ENCODE peak calls at places on chromosomes 1 and 21, in seven cellular contexts. G, U, C, D, R, T and A are unnamed samples.

GRCh38 chr1:206952182-206952581 is 5.9 kb upstream of the PIGR start:
- DNase-seq in G (no peak), U (no peak), C (no peak), D (no peak), R (no peak), T (peak), A (no peak)

GRCh38 chr1:243428084-243428483 is 172.2 kb downstream of the SDCCAG8 start:
- DNase-seq in G (no peak), U (no peak), C (no peak), D (no peak), R (no peak), T (no peak), A (no peak)

GRCh38 chr1:4837752-4838151 is 183.3 kb downstream of the AJAP1 start:
- DNase-seq in G (no peak), U (no peak), C (no peak), D (no peak), R (no peak), T (no peak), A (no peak)

GRCh38 chr1:115274467-115274866 is 63.6 kb downstream of the NGF start:
- DNase-seq in G (no peak), U (no peak), C (no peak), D (no peak), R (no peak), T (no peak), A (no peak)

GRCh38 chr1:184914149-184914548 is 60.2 kb downstream of the NIBAN1 start:
- DNase-seq in G (no peak), U (no peak), C (no peak), D (no peak), R (no peak), T (no peak), A (no peak)

GRCh38 chr1:61055110-61055614 is 27.2 kb upstream of the NFIA start:
- DNase-seq in G (no peak), U (no peak), C (peak), D (no peak), R (no peak), T (no peak), A (no peak)

GRCh38 chr21:29025328-29025713 is 853 bp downstream of the USP16 start:
- DNase-seq in G (no peak), U (no peak), C (peak), D (no peak), R (no peak), T (no peak), A (no peak)

GRCh38 chr1:3219005-3219724 is 150.2 kb downstream of the PRDM16 start:
- DNase-seq in G (no peak), U (peak), C (peak), D (peak), R (no peak), T (peak), A (no peak)

GRCh38 chr1:26083246-26083645 is 15.8 kb upstream of the TRIM63 start:
- DNase-seq in G (no peak), U (no peak), C (peak), D (no peak), R (no peak), T (no peak), A (no peak)

GRCh38 chr1:119467219-119467618 is 39.8 kb upstream of the HSD3B1 start:
- DNase-seq in G (no peak), U (no peak), C (no peak), D (no peak), R (no peak), T (no peak), A (no peak)

GRCh38 chr1:198072177-198072576 is 84.6 kb upstream of the NEK7 start:
- DNase-seq in G (no peak), U (no peak), C (no peak), D (no peak), R (no peak), T (no peak), A (no peak)
- TF ChIP-seq CTCF in G (no peak), U (no peak), C (peak), D (no peak), R (peak), T (peak), A (no peak)

DNA sequence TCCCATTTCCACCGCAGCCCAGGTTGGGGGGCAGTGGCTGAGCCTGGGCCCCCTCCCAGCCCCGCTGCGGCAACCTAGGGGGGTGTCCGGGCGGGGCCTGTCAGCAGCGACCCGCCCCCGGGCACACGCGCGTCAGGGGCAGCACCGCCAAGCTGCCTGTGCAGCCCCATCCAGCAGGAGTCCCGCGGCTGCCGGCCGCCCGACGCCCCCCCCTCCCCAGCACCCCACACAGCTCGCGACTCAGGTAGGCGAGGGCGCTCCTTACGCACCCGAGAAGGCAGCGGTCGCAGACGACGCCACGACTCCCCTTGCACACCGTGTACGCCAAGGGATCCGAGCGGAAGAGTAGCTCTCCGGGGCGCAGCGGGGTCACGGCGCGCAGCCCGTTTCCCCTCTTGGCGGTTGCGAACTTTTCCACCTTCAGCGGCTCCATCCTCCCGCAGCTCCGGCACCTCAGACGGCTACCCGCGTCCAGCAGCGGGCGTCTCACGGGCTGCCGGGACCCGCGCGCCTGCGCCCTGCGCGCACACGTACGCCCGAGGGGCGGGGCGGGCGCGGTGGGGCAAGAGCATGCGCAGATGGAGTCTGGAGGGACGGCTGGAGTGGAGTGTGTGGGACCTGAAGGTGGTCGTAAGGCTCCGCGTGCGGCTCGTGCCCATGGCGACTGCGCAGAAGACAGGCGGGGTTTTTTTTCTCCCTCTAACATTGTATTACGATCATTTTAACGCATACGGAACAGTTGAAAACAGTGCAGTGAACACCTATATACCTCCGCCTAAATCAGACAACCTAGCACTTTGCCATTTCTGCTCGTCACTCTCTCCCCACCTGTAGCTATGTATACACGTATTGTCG is at the start of gene SMYD3:
- DNase-seq in G (peak), U (peak), C (peak), D (no peak), R (peak), T (peak), A (peak)
- TF ChIP-seq CTCF in G (no peak), U (peak), C (no peak), D (no peak), R (peak), T (peak), A (no peak)

GRCh38 chr1:186682721-186683120 is 2.5 kb upstream of the PTGS2 start:
- DNase-seq in G (no peak), U (no peak), C (peak), D (no peak), R (no peak), T (no peak), A (no peak)
- TF ChIP-seq CTCF in G (no peak), U (no peak), C (peak), D (no peak), R (no peak), T (peak), A (no peak)

GRCh38 chr1:44293761-44294315 is 61.2 kb downstream of the ERI3 start:
- DNase-seq in G (no peak), U (no peak), C (no peak), D (no peak), R (no peak), T (no peak), A (no peak)
- TF ChIP-seq CTCF in G (no peak), U (no peak), C (no peak), D (no peak), R (no peak), T (no peak), A (no peak)

DNA sequence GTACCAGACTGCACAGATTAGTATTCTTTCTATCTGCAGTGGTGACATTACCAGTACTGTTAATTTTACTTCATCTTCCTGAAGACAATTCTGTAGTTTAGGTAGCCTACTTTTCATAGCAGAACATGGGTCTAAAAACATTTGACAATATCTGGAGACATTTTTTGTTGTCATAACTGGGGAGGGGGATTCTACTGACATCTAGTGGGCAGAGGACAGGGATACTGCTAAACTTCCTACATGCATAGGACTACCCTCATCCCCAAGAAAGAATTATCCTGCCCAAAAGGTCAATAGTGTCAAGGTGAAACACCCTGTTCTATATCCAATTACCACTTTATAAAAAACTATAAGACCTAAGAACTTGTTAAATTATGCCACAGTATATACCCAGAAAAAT is 3.4 kb upstream of the ARHGAP29 start:
- DNase-seq in G (no peak), U (no peak), C (no peak), D (no peak), R (peak), T (no peak), A (no peak)
- TF ChIP-seq CTCF in G (no peak), U (peak), C (no peak), D (peak), R (peak), T (peak), A (no peak)

GRCh38 chr1:35443768-35444518 is 113.3 kb downstream of the KIAA0319L start:
- DNase-seq in G (no peak), U (no peak), C (peak), D (no peak), R (no peak), T (no peak), A (no peak)
- TF ChIP-seq CTCF in G (no peak), U (peak), C (peak), D (no peak), R (peak), T (no peak), A (no peak)

GRCh38 chr1:182110635-182111034 is 49.1 kb upstream of the ZNF648 start:
- DNase-seq in G (no peak), U (no peak), C (no peak), D (no peak), R (peak), T (no peak), A (no peak)
- TF ChIP-seq CTCF in G (no peak), U (no peak), C (no peak), D (no peak), R (peak), T (no peak), A (no peak)